ENCODE peak calls at places on chromosome 20, in seven cellular contexts. K is ovary, A is OCI-LY7, B is upper lobe of left lung, R is sigmoid colon, I is adrenal gland, E is left ventricle myocardium inferior. G is an unnamed sample.

GRCh38 chr20:18653736-18654447 is 66.0 kb downstream of the DTD1 start:
- DNase-seq in K (no peak), A (no peak), B (no peak), R (peak; percentile 66), I (no peak), E (no peak), G (no peak)

GRCh38 chr20:37697314-37697713 is 3.5 kb downstream of the CTNNBL1 start:
- DNase-seq in K (no peak), A (peak; percentile 62), B (no peak), R (no peak), I (no peak), E (no peak), G (no peak)

GRCh38 chr20:59165794-59166709 is 2.4 kb downstream of the ZNF831 start:
- DNase-seq in K (no peak), A (peak; percentile 38), B (no peak), R (no peak), I (no peak), E (no peak), G (no peak)

GRCh38 chr20:34364013-34364382 is 925 bp downstream of the ITCH start:
- DNase-seq in K (no peak), A (peak; percentile 18), B (no peak), R (no peak), I (no peak), E (no peak), G (no peak)

GRCh38 chr20:59984551-59984950 is 26.3 kb downstream of the CDH26 start:
- DNase-seq in K (no peak), A (peak; percentile 6), B (no peak), R (no peak), I (no peak), E (no peak), G (no peak)

GRCh38 chr20:20531283-20531682 is 163.4 kb downstream of the INSM1 start:
- DNase-seq in K (no peak), A (no peak), B (no peak), R (no peak), I (no peak), E (no peak), G (no peak)

GRCh38 chr20:17228624-17229061 is 1.8 kb downstream of the PCSK2 start:
- DNase-seq in K (peak; percentile 24), A (no peak), B (no peak), R (no peak), I (peak; percentile 15), E (no peak), G (peak; percentile 12)

GRCh38 chr20:9989066-9989724 is 45.6 kb upstream of the ANKEF1 start:
- DNase-seq in K (no peak), A (no peak), B (no peak), R (no peak), I (no peak), E (no peak), G (no peak)

GRCh38 chr20:58081842-58082241 is 146.6 kb downstream of the ANKRD60 start:
- DNase-seq in K (no peak), A (no peak), B (no peak), R (no peak), I (no peak), E (no peak), G (no peak)

GRCh38 chr20:46699651-46700359 is 9.6 kb upstream of the SLC2A10 start:
- DNase-seq in K (no peak), A (no peak), B (no peak), R (no peak), I (no peak), E (no peak), G (no peak)

GRCh38 chr20:54208492-54209044 is 681 bp downstream of the PFDN4 start:
- DNase-seq in K (no peak), A (peak; percentile 43), B (no peak), R (no peak), I (no peak), E (no peak), G (no peak)

GRCh38 chr20:4026093-4026601 is 10.8 kb upstream of the RNF24 start:
- DNase-seq in K (no peak), A (no peak), B (no peak), R (peak; percentile 73), I (no peak), E (no peak), G (no peak)

GRCh38 chr20:31713312-31714049 is 9.2 kb downstream of the BCL2L1 start:
- DNase-seq in K (peak; percentile 66), A (no peak), B (peak; percentile 77), R (peak; percentile 95), I (no peak), E (peak; percentile 84), G (no peak)

GRCh38 chr20:58553166-58553696 is 38.0 kb upstream of the APCDD1L start:
- DNase-seq in K (peak; percentile 2), A (no peak), B (no peak), R (peak; percentile 20), I (peak; percentile 9), E (no peak), G (no peak)

GRCh38 chr20:10313215-10313614 is 94.6 kb downstream of the SNAP25 start:
- DNase-seq in K (peak; percentile 10), A (no peak), B (no peak), R (no peak), I (no peak), E (no peak), G (no peak)

GRCh38 chr20:4573564-4574355 is 147.9 kb upstream of the PRND start:
- DNase-seq in K (no peak), A (no peak), B (no peak), R (peak; percentile 70), I (no peak), E (no peak), G (no peak)

GRCh38 chr20:45539382-45539781 is at the start of gene WFDC6:
- DNase-seq in K (no peak), A (no peak), B (no peak), R (no peak), I (no peak), E (no peak), G (no peak)

GRCh38 chr20:45538209-45538798 is 978 bp downstream of the WFDC6 start:
- DNase-seq in K (no peak), A (no peak), B (no peak), R (no peak), I (no peak), E (no peak), G (no peak)
- TF ChIP-seq CTCF in K (no peak), A (no peak), B (no peak), R (no peak), I (no peak), E (no peak), G (peak; percentile 24)

GRCh38 chr20:7882076-7882475 is 58.2 kb downstream of the HAO1 start:
- DNase-seq in K (no peak), A (no peak), B (no peak), R (no peak), I (no peak), E (no peak), G (no peak)

GRCh38 chr20:7883741-7884140 is 56.5 kb downstream of the HAO1 start:
- DNase-seq in K (no peak), A (no peak), B (no peak), R (no peak), I (no peak), E (no peak), G (no peak)

GRCh38 chr20:7879883-7880282 is 60.4 kb downstream of the HAO1 start:
- DNase-seq in K (no peak), A (no peak), B (no peak), R (no peak), I (no peak), E (no peak), G (no peak)

GRCh38 chr20:7883309-7883708 is 56.9 kb downstream of the HAO1 start:
- DNase-seq in K (no peak), A (no peak), B (no peak), R (no peak), I (no peak), E (no peak), G (no peak)
- TF ChIP-seq CTCF in K (no peak), A (no peak), B (no peak), R (no peak), I (no peak), E (no peak), G (no peak)

GRCh38 chr20:15378151-15378550 is 1040.7 kb upstream of the FLRT3 start:
- DNase-seq in K (no peak), A (no peak), B (no peak), R (no peak), I (no peak), E (no peak), G (no peak)
- TF ChIP-seq CTCF in K (no peak), A (peak; percentile 30), B (no peak), R (no peak), I (no peak), E (no peak), G (no peak)

DNA sequence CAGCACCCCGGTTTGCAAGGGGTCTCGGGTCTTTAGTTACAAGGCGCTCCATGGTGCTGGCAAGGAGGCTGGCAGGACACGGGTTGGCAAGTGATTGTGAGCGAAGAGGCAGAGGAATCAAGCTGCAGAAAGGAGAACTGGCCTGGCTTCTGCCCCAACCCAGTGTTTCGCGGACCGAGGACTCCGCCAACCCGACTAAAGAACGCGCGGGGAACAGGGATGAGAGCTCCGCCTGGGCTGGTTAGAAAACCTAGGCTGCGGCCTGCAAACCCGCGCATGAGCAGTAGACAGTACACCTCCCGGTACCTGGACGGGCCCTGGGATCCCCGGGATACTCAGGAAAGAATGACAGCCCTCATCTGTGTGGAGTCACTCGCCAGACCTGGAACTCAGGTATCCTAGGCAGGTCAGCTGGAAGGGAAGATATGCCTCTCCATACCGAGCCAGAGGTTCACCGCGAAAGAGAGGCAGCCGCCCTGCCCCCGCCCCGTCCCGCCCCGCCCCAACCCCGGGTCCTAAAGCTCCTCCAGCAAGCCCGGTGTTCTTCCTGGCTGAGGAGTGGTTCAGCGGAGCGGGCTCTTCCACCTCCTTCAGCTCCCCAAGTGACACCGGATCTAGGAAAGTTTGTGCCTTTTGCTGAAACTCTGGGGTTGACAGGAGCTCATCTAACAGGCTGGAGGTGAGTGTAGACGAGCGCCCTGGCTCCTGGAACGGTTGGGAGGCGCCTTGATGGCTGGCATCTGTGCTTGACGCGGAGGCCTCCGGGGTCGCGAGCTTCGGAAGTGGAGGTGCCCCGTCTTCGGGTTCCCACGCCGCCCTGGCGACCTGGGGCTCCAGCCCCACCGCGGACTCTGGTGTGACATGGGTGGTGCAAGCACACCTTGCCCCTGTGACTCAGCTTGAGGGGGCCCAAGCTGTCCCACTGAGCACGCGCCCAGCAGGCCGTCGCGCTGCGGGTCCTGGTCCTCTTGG is 1847.3 kb upstream of the DEFB115 start:
- DNase-seq in K (no peak), A (no peak), B (no peak), R (no peak), I (no peak), E (no peak), G (no peak)
- TF ChIP-seq CTCF in K (no peak), A (no peak), B (no peak), R (no peak), I (no peak), E (no peak), G (no peak)